ENCODE peak calls at places on chromosome 6, in ten cellular contexts. Y is CD8-positive, alpha-beta T cell; E is ascending aorta; B is left lung; J is WERI-Rb-1; P is lung; C is hepatocyte; Q is adrenal gland; M is A549; O is H1. L is an unnamed sample.

GRCh38 chr6:4647414-4648365 is 128.5 kb upstream of the CDYL start:
- DNase-seq in Y (no peak), E (peak), B (peak), J (peak), P (peak), C (peak), Q (peak), M (peak), O (peak), L (peak)

GRCh38 chr6:152273638-152274037 is 363.5 kb downstream of the SYNE1 start:
- DNase-seq in Y (no peak), E (no peak), B (no peak), J (peak), P (no peak), C (peak), Q (peak), M (no peak), O (no peak), L (no peak)

GRCh38 chr6:43127180-43127579 is 43.9 kb upstream of the SRF start:
- DNase-seq in Y (no peak), E (no peak), B (no peak), J (no peak), P (no peak), C (no peak), Q (no peak), M (no peak), O (no peak), L (no peak)

GRCh38 chr6:20302702-20303251 is 90.5 kb upstream of the MBOAT1 start:
- DNase-seq in Y (no peak), E (no peak), B (no peak), J (no peak), P (no peak), C (no peak), Q (no peak), M (no peak), O (no peak), L (no peak)

GRCh38 chr6:164169355-164169754 is 754.8 kb downstream of the QKI start:
- DNase-seq in Y (no peak), E (no peak), B (no peak), J (no peak), P (no peak), C (no peak), Q (no peak), M (no peak), O (no peak), L (no peak)

GRCh38 chr6:122609881-122610689 is at the start of gene PKIB:
- DNase-seq in Y (no peak), E (peak), B (peak), J (peak), P (peak), C (peak), Q (peak), M (peak), O (peak), L (peak)

GRCh38 chr6:24131751-24132150 is 5.7 kb downstream of the NRSN1 start:
- DNase-seq in Y (no peak), E (no peak), B (no peak), J (no peak), P (no peak), C (no peak), Q (no peak), M (no peak), O (no peak), L (no peak)

GRCh38 chr6:4931530-4932505 is 72.0 kb downstream of the RPP40 start:
- DNase-seq in Y (no peak), E (no peak), B (no peak), J (no peak), P (no peak), C (peak), Q (no peak), M (peak), O (peak), L (peak)

GRCh38 chr6:39203804-39204495 is 25.3 kb downstream of the KCNK5 start:
- DNase-seq in Y (no peak), E (no peak), B (peak), J (no peak), P (peak), C (peak), Q (no peak), M (peak), O (no peak), L (peak)

GRCh38 chr6:17986656-17987575 is 519 bp downstream of the KIF13A start:
- DNase-seq in Y (no peak), E (peak), B (peak), J (peak), P (peak), C (peak), Q (peak), M (peak), O (peak), L (peak)

GRCh38 chr6:95636552-95637376 is 59.4 kb downstream of the MANEA start:
- DNase-seq in Y (no peak), E (no peak), B (no peak), J (no peak), P (no peak), C (no peak), Q (no peak), M (no peak), O (no peak), L (no peak)

GRCh38 chr6:167998206-167998605 is 735 bp downstream of the KIF25 start:
- DNase-seq in Y (no peak), E (no peak), B (no peak), J (no peak), P (no peak), C (no peak), Q (no peak), M (no peak), O (peak), L (no peak)

GRCh38 chr6:101607286-101607685 is 213.8 kb downstream of the GRIK2 start:
- DNase-seq in Y (no peak), E (no peak), B (no peak), J (no peak), P (no peak), C (no peak), Q (no peak), M (no peak), O (no peak), L (no peak)

GRCh38 chr6:89599727-89600126 is 38.8 kb downstream of the LYRM2 start:
- DNase-seq in Y (no peak), E (no peak), B (no peak), J (no peak), P (no peak), C (no peak), Q (peak), M (no peak), O (no peak), L (no peak)

GRCh38 chr6:1527098-1527497 is 82.6 kb upstream of the FOXC1 start:
- DNase-seq in Y (no peak), E (no peak), B (peak), J (no peak), P (no peak), C (peak), Q (peak), M (no peak), O (no peak), L (no peak)

GRCh38 chr6:163782436-163783003 is 368.0 kb downstream of the QKI start:
- DNase-seq in Y (no peak), E (no peak), B (no peak), J (no peak), P (no peak), C (no peak), Q (no peak), M (no peak), O (no peak), L (no peak)

GRCh38 chr6:2977799-2978558 is 6.6 kb upstream of the SERPINB6 start:
- DNase-seq in Y (no peak), E (no peak), B (no peak), J (no peak), P (no peak), C (no peak), Q (peak), M (no peak), O (no peak), L (no peak)

GRCh38 chr6:72374864-72375263 is 247.0 kb upstream of the KCNQ5 start:
- DNase-seq in Y (no peak), E (no peak), B (no peak), J (no peak), P (no peak), C (no peak), Q (no peak), M (no peak), O (no peak), L (no peak)

DNA sequence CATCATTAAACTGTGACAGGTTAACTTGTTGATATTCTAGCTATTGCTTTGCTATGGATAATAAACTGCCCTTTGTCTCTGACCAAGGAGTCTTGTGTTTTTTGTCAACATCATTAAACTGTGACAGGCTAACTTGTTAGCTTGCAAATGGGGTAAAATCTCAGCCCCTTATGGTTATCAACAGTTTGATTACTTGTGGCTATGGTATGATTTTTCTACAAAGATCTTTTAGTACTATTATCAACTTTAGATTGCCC is 35.9 kb downstream of the SLC2A12 start:
- DNase-seq in Y (no peak), E (no peak), B (no peak), J (no peak), P (no peak), C (no peak), Q (no peak), M (no peak), O (no peak), L (no peak)
- TF ChIP-seq CTCF in Y (no peak), E (no peak), B (no peak), J (no peak), P (no peak), C (no peak), Q (no peak), M (no peak), O (no peak), L (no peak)

DNA sequence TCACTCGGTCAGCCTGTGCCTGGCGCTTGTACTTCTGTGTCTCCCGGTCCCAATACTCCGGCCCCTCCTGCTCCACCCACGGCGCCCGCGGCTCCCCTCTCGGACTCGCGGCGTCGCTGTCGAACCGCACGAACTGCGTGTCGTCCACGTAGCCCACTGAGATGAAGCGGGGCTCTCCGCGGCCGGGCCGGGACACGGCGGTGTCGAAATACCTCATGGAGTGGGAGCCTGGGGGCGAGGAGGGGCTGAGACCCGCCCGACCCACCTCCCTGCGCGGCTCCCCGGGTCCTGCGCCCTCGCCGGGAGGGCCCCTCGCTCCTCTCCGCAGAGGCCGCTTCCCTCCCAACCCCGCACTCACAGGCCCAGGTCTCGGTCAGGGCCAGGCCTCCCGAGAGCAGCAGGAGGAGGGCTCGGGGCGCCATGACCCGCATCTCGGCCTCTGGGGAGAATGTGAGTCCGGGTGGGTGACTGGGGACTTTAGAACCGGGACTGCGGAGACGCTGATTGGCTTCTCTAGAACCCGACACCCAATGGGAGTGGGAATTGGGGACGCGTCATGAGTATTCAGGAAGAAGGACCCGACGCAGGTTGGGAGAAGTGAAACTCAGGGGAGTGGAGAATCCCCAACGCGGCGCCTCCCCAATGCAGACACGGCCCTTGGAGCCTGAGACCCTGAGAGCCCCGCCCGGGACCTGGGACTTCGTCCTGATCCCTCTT is at the start of gene HLA-C:
- DNase-seq in Y (peak), E (peak), B (peak), J (peak), P (peak), C (peak), Q (peak), M (peak), O (peak), L (peak)
- H3K27ac ChIP-seq in Y (peak), E (peak), B (peak), J (peak), P (peak), C (peak), Q (peak), M (peak), O (no peak), L (peak)

GRCh38 chr6:82712826-82713225 is 349.2 kb downstream of the TPBG start:
- DNase-seq in Y (no peak), E (no peak), B (no peak), J (no peak), P (no peak), C (no peak), Q (no peak), M (no peak), O (no peak), L (peak)
- TF ChIP-seq CTCF in Y (no peak), E (no peak), B (no peak), J (peak), P (no peak), C (peak), Q (peak), M (no peak), O (peak), L (peak)

DNA sequence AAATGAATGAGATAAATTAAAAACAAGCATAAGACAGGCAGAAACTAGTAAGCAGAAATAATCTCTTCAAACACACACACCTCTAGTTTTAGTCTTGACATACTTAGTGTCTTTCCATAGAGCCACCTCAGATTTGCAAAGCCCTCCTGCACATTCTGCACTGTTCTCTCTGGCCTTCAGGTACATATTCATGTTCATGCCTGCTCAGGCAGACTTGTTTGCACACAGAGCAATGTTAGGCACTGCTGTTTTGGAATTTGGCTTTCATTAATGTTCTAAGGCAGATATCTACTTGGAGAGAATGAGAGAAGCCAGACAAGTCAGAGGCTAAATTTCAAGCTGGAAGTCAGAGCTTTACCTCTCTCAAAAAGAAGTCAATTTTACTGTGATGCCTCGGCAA is 21.3 kb upstream of the DST start:
- DNase-seq in Y (no peak), E (no peak), B (no peak), J (no peak), P (no peak), C (no peak), Q (no peak), M (no peak), O (no peak), L (no peak)
- H3K27ac ChIP-seq in Y (no peak), E (no peak), B (no peak), J (peak), P (no peak), C (peak), Q (no peak), M (peak), O (no peak), L (no peak)

DNA sequence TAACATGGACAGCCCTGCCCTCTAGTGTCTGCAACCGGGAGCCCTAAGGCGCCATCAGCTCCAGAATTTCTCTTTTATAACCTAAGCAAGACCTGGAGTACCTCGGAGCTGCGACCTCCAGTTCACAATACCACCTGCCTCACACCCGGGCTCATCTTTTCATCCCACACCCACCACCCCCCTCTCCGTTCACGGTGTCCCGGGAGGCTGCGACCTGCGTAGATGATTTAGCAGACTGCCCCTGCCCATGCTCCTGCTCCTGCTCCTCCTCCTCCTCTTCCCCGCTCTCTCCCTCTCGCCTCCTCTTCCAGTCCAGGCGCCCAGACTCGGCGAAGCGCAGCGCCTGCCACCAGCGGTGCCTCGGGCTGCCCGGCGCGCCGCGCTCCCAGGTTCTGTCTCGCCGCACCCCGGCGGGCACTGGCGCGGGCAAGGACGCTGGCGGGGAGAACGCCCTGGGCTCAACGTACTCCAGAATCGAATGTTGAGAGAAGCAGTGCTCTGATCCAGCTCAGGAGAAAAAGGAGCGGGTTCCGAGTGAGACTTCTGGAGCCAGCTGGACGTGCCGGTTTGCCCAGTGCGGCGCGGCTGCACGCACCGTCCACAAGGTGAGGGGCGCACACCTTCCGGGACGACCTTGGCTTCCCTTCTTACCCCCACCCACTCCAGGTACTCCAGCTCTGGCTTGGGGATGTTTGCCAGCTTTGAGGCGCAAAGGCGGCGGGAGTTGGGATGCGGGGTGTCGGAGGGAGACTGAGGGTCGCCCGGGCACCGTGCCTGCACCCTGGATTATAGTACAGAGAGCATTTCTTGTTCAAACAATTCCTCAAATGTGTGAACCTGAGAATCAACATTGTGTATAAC is at the start of gene HTR1E:
- DNase-seq in Y (no peak), E (no peak), B (no peak), J (peak), P (peak), C (peak), Q (peak), M (peak), O (peak), L (peak)
- TF ChIP-seq CTCF in Y (no peak), E (peak), B (peak), J (peak), P (no peak), C (peak), Q (peak), M (peak), O (peak), L (peak)

GRCh38 chr6:29947292-29947980 is 5.1 kb downstream of the HLA-A start:
- DNase-seq in Y (no peak), E (no peak), B (no peak), J (no peak), P (no peak), C (no peak), Q (no peak), M (no peak), O (no peak), L (no peak)
- H3K27ac ChIP-seq in Y (no peak), E (no peak), B (no peak), J (no peak), P (no peak), C (no peak), Q (no peak), M (no peak), O (no peak), L (no peak)

DNA sequence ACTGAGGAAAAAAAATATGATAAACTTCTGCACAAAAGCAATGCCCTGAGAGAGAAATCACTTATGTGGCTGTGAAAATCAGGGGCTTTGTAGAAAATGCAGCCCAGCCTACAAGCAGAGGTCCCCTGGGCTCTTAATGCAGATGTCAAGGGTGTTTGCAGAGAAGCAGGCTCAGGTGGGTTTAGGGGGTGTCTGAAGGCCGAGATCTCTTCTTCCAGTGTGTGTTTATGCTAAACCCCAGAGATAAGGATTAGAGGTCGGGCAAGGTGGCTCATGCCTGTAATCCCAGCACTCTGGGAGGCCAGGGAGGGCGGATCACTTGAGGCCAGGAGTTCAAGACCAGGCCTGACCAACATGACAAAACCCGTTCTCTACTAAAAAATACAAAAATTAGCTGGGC is 78.5 kb downstream of the TMEM242 start:
- DNase-seq in Y (no peak), E (no peak), B (no peak), J (peak), P (no peak), C (no peak), Q (no peak), M (no peak), O (no peak), L (no peak)
- TF ChIP-seq CTCF in Y (no peak), E (no peak), B (no peak), J (no peak), P (no peak), C (no peak), Q (no peak), M (no peak), O (no peak), L (no peak)